ENCODE peak calls at places on chromosomes 5 and 9, in four cellular contexts. E is D341Med; S is activated naive CD4-positive, alpha-beta T cell; B is HFFc6. D is an unnamed sample.

GRCh38 chr5:135629666-135630065 is 50.9 kb upstream of the CXCL14 start:
- DNase-seq in B (no peak), E (no peak), S (no peak), D (no peak)

GRCh38 chr5:43020294-43020711 is 19.8 kb downstream of the ANXA2R start:
- DNase-seq in B (no peak), S (no peak), E (peak), D (no peak)

GRCh38 chr9:79023134-79023577 is 548.6 kb upstream of the TLE4 start:
- DNase-seq in B (peak), S (no peak), E (no peak), D (peak)

GRCh38 chr9:134175808-134176598 is 11.6 kb upstream of the RNU6ATAC start:
- DNase-seq in E (no peak), B (no peak), S (no peak), D (no peak)

GRCh38 chr5:11105706-11106105 is 344.7 kb upstream of the DAP start:
- DNase-seq in S (no peak), B (no peak), E (no peak), D (no peak)

GRCh38 chr5:150522504-150523464 is 14.9 kb downstream of the NDST1 start:
- DNase-seq in S (no peak), E (no peak), B (no peak), D (no peak)

GRCh38 chr5:178323541-178323865 is 90.9 kb upstream of the PHYKPL start:
- DNase-seq in S (no peak), B (no peak), E (no peak), D (no peak)

GRCh38 chr5:72816297-72817075 is at the start of gene TNPO1:
- DNase-seq in S (peak), B (peak), E (peak), D (peak)

GRCh38 chr5:151104795-151105194 is 24.0 kb upstream of the TNIP1 start:
- DNase-seq in B (no peak), S (no peak), E (no peak), D (no peak)

GRCh38 chr9:98097836-98098235 is 21.2 kb downstream of the TRIM14 start:
- DNase-seq in S (no peak), E (no peak), B (no peak), D (no peak)

GRCh38 chr5:59039296-59040006 is 456.6 kb downstream of the RAB3C start:
- DNase-seq in S (peak), E (peak), B (peak), D (peak)

D was measured in HS-5.